ENCODE peak calls at places on chromosomes 13 and 19, in five cellular contexts. C is AG09309, S is transverse colon, E is epithelial cell of proximal tubule, M is brain microvascular endothelial cell. W is an unnamed sample.

GRCh38 chr13:51612867-51613266 is 28.6 kb downstream of the WDFY2 start:
- DNase-seq in E (no peak), C (no peak), M (no peak), S (no peak), W (no peak)

GRCh38 chr19:28655054-28655453 is 557.9 kb downstream of the UQCRFS1 start:
- DNase-seq in C (no peak), M (no peak), E (no peak), S (no peak), W (no peak)

GRCh38 chr19:18204394-18205179 is 745 bp upstream of the RAB3A start:
- DNase-seq in E (no peak), M (peak; percentile 63), S (peak; percentile 73), C (no peak), W (no peak)

GRCh38 chr19:45251452-45252354 is 632 bp downstream of the MARK4 start:
- DNase-seq in S (peak; percentile 12), M (no peak), E (no peak), C (no peak), W (no peak)

GRCh38 chr13:91368676-91369425 is 21.4 kb downstream of the MIR17HG start:
- DNase-seq in M (peak; percentile 31), E (no peak), S (no peak), C (no peak), W (no peak)

GRCh38 chr19:49113762-49114629 is at the start of gene LIN7B:
- DNase-seq in M (peak; percentile 17), S (peak; percentile 74), E (no peak), C (no peak), W (no peak)

GRCh38 chr13:33536639-33537425 is 251.3 kb upstream of the STARD13 start:
- DNase-seq in E (no peak), C (peak; percentile 72), S (no peak), M (peak; percentile 68), W (no peak)

GRCh38 chr13:40639226-40639681 is 27.2 kb downstream of the FOXO1 start:
- DNase-seq in M (peak; percentile 42), E (peak; percentile 70), C (no peak), S (no peak), W (no peak)

GRCh38 chr13:103516009-103516795 is 450.0 kb upstream of the SLC10A2 start:
- DNase-seq in M (no peak), S (no peak), C (no peak), E (no peak), W (no peak)

GRCh38 chr19:38376576-38376975 is 2.2 kb downstream of the PSMD8 start:
- DNase-seq in M (no peak), S (no peak), C (no peak), E (no peak), W (no peak)

GRCh38 chr19:38381138-38381537 is 6.7 kb downstream of the GGN start:
- DNase-seq in C (no peak), E (no peak), M (no peak), S (no peak), W (no peak)

GRCh38 chr19:38375748-38376147 is 1.4 kb downstream of the PSMD8 start:
- DNase-seq in C (no peak), S (no peak), M (no peak), E (no peak), W (no peak)

GRCh38 chr19:38377052-38377451 is 2.7 kb downstream of the PSMD8 start:
- DNase-seq in S (no peak), C (no peak), E (no peak), M (no peak), W (no peak)

GRCh38 chr19:38378866-38379265 is 4.5 kb downstream of the PSMD8 start:
- DNase-seq in S (no peak), E (no peak), C (no peak), M (no peak), W (no peak)
- TF ChIP-seq CTCF in S (no peak), E (no peak), C (no peak), M (no peak), W (no peak)

GRCh38 chr19:5826531-5827341 is 12.8 kb downstream of the FUT6 start:
- DNase-seq in E (no peak), C (no peak), S (peak; percentile 88), M (no peak), W (no peak)
- H3K4me3 ChIP-seq in E (peak overlapping the region; percentile 97), C (no peak overlapping the region), S (no peak overlapping the region), M (no peak overlapping the region), W (no peak overlapping the region)

GRCh38 chr19:54463531-54464043 is at the start of gene LENG9:
- DNase-seq in S (peak; percentile 100), C (peak; percentile 94), E (no peak), M (peak; percentile 100), W (peak; percentile 95)

GRCh38 chr19:54462072-54462712 is 1.4 kb downstream of the LENG9 start:
- DNase-seq in E (no peak), M (no peak), C (no peak), S (peak; percentile 37), W (no peak)

GRCh38 chr19:54464044-54464623 is 556 bp upstream of the LENG9 start:
- DNase-seq in S (peak; percentile 97), C (no peak), E (peak; percentile 96), M (peak; percentile 91), W (peak; percentile 80)

GRCh38 chr19:54461201-54462071 is 2.1 kb downstream of the LENG9 start:
- DNase-seq in S (no peak), C (no peak), E (no peak), M (no peak), W (no peak)

GRCh38 chr19:54462713-54463530 is 656 bp downstream of the LENG9 start:
- DNase-seq in M (peak; percentile 36), E (no peak), S (peak; percentile 80), C (no peak), W (no peak)
- TF ChIP-seq CTCF in M (peak; percentile 52), E (no peak), S (peak; percentile 26), C (peak; percentile 38), W (peak; percentile 30)

GRCh38 chr13:65985632-65986031 is 1244.5 kb downstream of the PCDH9 start:
- DNase-seq in C (no peak), M (no peak), S (no peak), E (no peak), W (no peak)

GRCh38 chr13:65990684-65991083 is 1239.5 kb downstream of the PCDH9 start:
- DNase-seq in E (no peak), M (no peak), C (no peak), S (no peak), W (no peak)
- H3K4me3 ChIP-seq in E (no peak overlapping the region), M (no peak overlapping the region), C (no peak overlapping the region), S (no peak overlapping the region), W (no peak overlapping the region)

DNA sequence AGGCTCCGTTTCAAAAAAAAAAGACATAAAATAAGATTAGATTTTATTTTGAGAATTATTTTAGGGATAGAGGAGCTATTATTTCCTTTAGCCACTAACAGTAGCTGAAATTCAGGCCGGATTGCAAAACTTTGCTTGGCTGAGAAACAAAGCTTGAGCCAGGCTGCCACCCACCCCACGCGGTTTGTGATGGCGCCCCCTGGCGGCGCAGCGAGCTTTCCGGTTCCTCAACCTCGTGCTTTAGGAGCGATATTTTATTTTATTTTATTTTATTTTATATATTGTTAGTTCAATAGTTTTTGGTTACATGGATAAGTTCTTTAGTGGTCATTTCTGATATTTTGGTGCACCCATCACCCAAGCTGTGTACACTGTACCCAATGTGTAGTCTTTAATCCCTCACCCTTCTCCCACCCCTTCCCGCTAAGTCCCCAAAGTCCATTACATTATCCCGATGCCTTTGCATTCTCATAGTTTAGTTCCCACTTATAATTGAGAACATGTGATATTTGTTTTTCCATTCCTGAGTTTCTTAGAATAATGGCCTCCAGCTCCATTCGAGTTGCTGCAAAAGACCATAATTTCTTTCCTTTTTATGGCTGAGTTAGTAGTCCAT is 19.8 kb upstream of the CEACAM4 start:
- DNase-seq in M (no peak), S (no peak), C (no peak), E (no peak), W (no peak)
- TF ChIP-seq CTCF in M (peak; percentile 48), S (peak; percentile 18), C (peak; percentile 52), E (peak; percentile 54), W (peak; percentile 41)

GRCh38 chr13:27408074-27408473 is 16.3 kb upstream of the GTF3A start:
- DNase-seq in E (no peak), C (no peak), M (no peak), S (no peak), W (no peak)
- H3K4me3 ChIP-seq in E (no peak overlapping the region), C (no peak overlapping the region), M (no peak overlapping the region), S (no peak overlapping the region), W (no peak overlapping the region)

W was measured in retinal pigment epithelial cell.